ENCODE peak calls at places on chromosome 3, in ten cellular contexts. One of them, this sample, is unnamed. For H3K9me3, the result is how much of the 10 kb centered on the place peaks cover.

GRCh38 chr3:61944736-61945135 is 383.4 kb downstream of the PTPRG start:
- DNase-seq in right atrium auricular region: no peak
- DNase-seq in CD4-positive, alpha-beta T cell: no peak
- DNase-seq in transverse colon: no peak
- DNase-seq in endodermal cell: no peak
- DNase-seq in OCI-LY7: no peak
- DNase-seq in left lung: no peak
- DNase-seq in tibial artery: no peak
- DNase-seq in upper lobe of right lung: no peak
- DNase-seq in ovary: no peak
- DNase-seq in this sample: no peak

GRCh38 chr3:94234177-94234788 is 171.4 kb downstream of the NSUN3 start:
- DNase-seq in right atrium auricular region: no peak
- DNase-seq in CD4-positive, alpha-beta T cell: no peak
- DNase-seq in transverse colon: no peak
- DNase-seq in endodermal cell: peak
- DNase-seq in OCI-LY7: peak
- DNase-seq in left lung: no peak
- DNase-seq in tibial artery: no peak
- DNase-seq in upper lobe of right lung: no peak
- DNase-seq in ovary: no peak
- DNase-seq in this sample: no peak

GRCh38 chr3:139797724-139798343 is 120.1 kb upstream of the NMNAT3 start:
- DNase-seq in right atrium auricular region: no peak
- DNase-seq in CD4-positive, alpha-beta T cell: no peak
- DNase-seq in transverse colon: no peak
- DNase-seq in endodermal cell: peak
- DNase-seq in OCI-LY7: peak
- DNase-seq in left lung: no peak
- DNase-seq in tibial artery: no peak
- DNase-seq in upper lobe of right lung: no peak
- DNase-seq in ovary: peak
- DNase-seq in this sample: no peak

GRCh38 chr3:188553569-188553968 is 399.6 kb downstream of the LPP start:
- DNase-seq in right atrium auricular region: no peak
- DNase-seq in CD4-positive, alpha-beta T cell: no peak
- DNase-seq in transverse colon: no peak
- DNase-seq in endodermal cell: no peak
- DNase-seq in OCI-LY7: no peak
- DNase-seq in left lung: no peak
- DNase-seq in tibial artery: no peak
- DNase-seq in upper lobe of right lung: no peak
- DNase-seq in ovary: no peak
- DNase-seq in this sample: no peak

GRCh38 chr3:8318002-8318649 is 183.5 kb upstream of the LMCD1 start:
- DNase-seq in right atrium auricular region: no peak
- DNase-seq in CD4-positive, alpha-beta T cell: no peak
- DNase-seq in transverse colon: no peak
- DNase-seq in endodermal cell: no peak
- DNase-seq in OCI-LY7: no peak
- DNase-seq in left lung: no peak
- DNase-seq in tibial artery: no peak
- DNase-seq in upper lobe of right lung: no peak
- DNase-seq in ovary: no peak
- DNase-seq in this sample: no peak

GRCh38 chr3:66938338-66938963 is 59.7 kb upstream of the KBTBD8 start:
- DNase-seq in right atrium auricular region: no peak
- DNase-seq in CD4-positive, alpha-beta T cell: no peak
- DNase-seq in transverse colon: peak
- DNase-seq in endodermal cell: peak
- DNase-seq in OCI-LY7: peak
- DNase-seq in left lung: no peak
- DNase-seq in tibial artery: no peak
- DNase-seq in upper lobe of right lung: no peak
- DNase-seq in ovary: no peak
- DNase-seq in this sample: no peak

GRCh38 chr3:62159693-62160092 is 213.7 kb downstream of the FEZF2 start:
- DNase-seq in right atrium auricular region: peak
- DNase-seq in CD4-positive, alpha-beta T cell: no peak
- DNase-seq in transverse colon: peak
- DNase-seq in endodermal cell: no peak
- DNase-seq in OCI-LY7: no peak
- DNase-seq in left lung: no peak
- DNase-seq in tibial artery: peak
- DNase-seq in upper lobe of right lung: no peak
- DNase-seq in ovary: peak
- DNase-seq in this sample: peak

GRCh38 chr3:178709047-178709446 is 172.8 kb downstream of the KCNMB2 start:
- DNase-seq in right atrium auricular region: no peak
- DNase-seq in CD4-positive, alpha-beta T cell: no peak
- DNase-seq in transverse colon: no peak
- DNase-seq in endodermal cell: no peak
- DNase-seq in OCI-LY7: no peak
- DNase-seq in left lung: no peak
- DNase-seq in tibial artery: no peak
- DNase-seq in upper lobe of right lung: no peak
- DNase-seq in ovary: no peak
- DNase-seq in this sample: no peak

GRCh38 chr3:25426408-25426807 is 1.7 kb upstream of the RARB start:
- DNase-seq in right atrium auricular region: no peak
- DNase-seq in CD4-positive, alpha-beta T cell: no peak
- DNase-seq in transverse colon: no peak
- DNase-seq in endodermal cell: peak
- DNase-seq in OCI-LY7: no peak
- DNase-seq in left lung: peak
- DNase-seq in tibial artery: no peak
- DNase-seq in upper lobe of right lung: no peak
- DNase-seq in ovary: no peak
- DNase-seq in this sample: no peak

GRCh38 chr3:102390465-102390864 is 44.4 kb upstream of the ZPLD1 start:
- DNase-seq in right atrium auricular region: no peak
- DNase-seq in CD4-positive, alpha-beta T cell: no peak
- DNase-seq in transverse colon: no peak
- DNase-seq in endodermal cell: no peak
- DNase-seq in OCI-LY7: no peak
- DNase-seq in left lung: no peak
- DNase-seq in tibial artery: no peak
- DNase-seq in upper lobe of right lung: no peak
- DNase-seq in ovary: no peak
- DNase-seq in this sample: no peak

GRCh38 chr3:188829577-188829976 is 342.2 kb upstream of the TPRG1 start:
- DNase-seq in right atrium auricular region: no peak
- DNase-seq in CD4-positive, alpha-beta T cell: no peak
- DNase-seq in transverse colon: no peak
- DNase-seq in endodermal cell: no peak
- DNase-seq in OCI-LY7: no peak
- DNase-seq in left lung: no peak
- DNase-seq in tibial artery: no peak
- DNase-seq in upper lobe of right lung: no peak
- DNase-seq in ovary: no peak
- DNase-seq in this sample: no peak

GRCh38 chr3:25611193-25611592 is 53.5 kb downstream of the TOP2B start:
- DNase-seq in right atrium auricular region: no peak
- DNase-seq in CD4-positive, alpha-beta T cell: no peak
- DNase-seq in transverse colon: no peak
- DNase-seq in endodermal cell: no peak
- DNase-seq in OCI-LY7: no peak
- DNase-seq in left lung: no peak
- DNase-seq in tibial artery: no peak
- DNase-seq in upper lobe of right lung: no peak
- DNase-seq in ovary: no peak
- DNase-seq in this sample: no peak

GRCh38 chr3:11582123-11582968 is 61.4 kb downstream of the VGLL4 start:
- DNase-seq in right atrium auricular region: peak
- DNase-seq in CD4-positive, alpha-beta T cell: no peak
- DNase-seq in transverse colon: peak
- DNase-seq in endodermal cell: peak
- DNase-seq in OCI-LY7: peak
- DNase-seq in left lung: peak
- DNase-seq in tibial artery: peak
- DNase-seq in upper lobe of right lung: no peak
- DNase-seq in ovary: peak
- DNase-seq in this sample: peak

GRCh38 chr3:184448321-184449160 is 68.7 kb downstream of the CHRD start:
- DNase-seq in right atrium auricular region: no peak
- DNase-seq in CD4-positive, alpha-beta T cell: no peak
- DNase-seq in transverse colon: no peak
- DNase-seq in endodermal cell: no peak
- DNase-seq in OCI-LY7: no peak
- DNase-seq in left lung: peak
- DNase-seq in tibial artery: no peak
- DNase-seq in upper lobe of right lung: no peak
- DNase-seq in ovary: no peak
- DNase-seq in this sample: no peak

GRCh38 chr3:143808999-143809700 is 39.1 kb downstream of the SLC9A9 start:
- DNase-seq in right atrium auricular region: no peak
- DNase-seq in CD4-positive, alpha-beta T cell: no peak
- DNase-seq in transverse colon: no peak
- DNase-seq in endodermal cell: no peak
- DNase-seq in OCI-LY7: no peak
- DNase-seq in left lung: no peak
- DNase-seq in tibial artery: no peak
- DNase-seq in upper lobe of right lung: no peak
- DNase-seq in ovary: no peak
- DNase-seq in this sample: no peak

GRCh38 chr3:35079403-35079802 is 559.9 kb upstream of the ARPP21 start:
- DNase-seq in right atrium auricular region: no peak
- DNase-seq in CD4-positive, alpha-beta T cell: no peak
- DNase-seq in transverse colon: no peak
- DNase-seq in endodermal cell: no peak
- DNase-seq in OCI-LY7: no peak
- DNase-seq in left lung: no peak
- DNase-seq in tibial artery: no peak
- DNase-seq in upper lobe of right lung: no peak
- DNase-seq in ovary: no peak
- DNase-seq in this sample: no peak

GRCh38 chr3:76096036-76096435 is 310.7 kb upstream of the ZNF717 start:
- DNase-seq in right atrium auricular region: no peak
- DNase-seq in CD4-positive, alpha-beta T cell: no peak
- DNase-seq in transverse colon: no peak
- DNase-seq in endodermal cell: no peak
- DNase-seq in OCI-LY7: no peak
- DNase-seq in left lung: no peak
- DNase-seq in tibial artery: no peak
- DNase-seq in upper lobe of right lung: no peak
- DNase-seq in ovary: no peak
- DNase-seq in this sample: no peak

GRCh38 chr3:30476373-30477082 is 129.9 kb upstream of the TGFBR2 start:
- DNase-seq in right atrium auricular region: no peak
- DNase-seq in CD4-positive, alpha-beta T cell: no peak
- DNase-seq in transverse colon: no peak
- DNase-seq in endodermal cell: no peak
- DNase-seq in OCI-LY7: no peak
- DNase-seq in left lung: no peak
- DNase-seq in tibial artery: no peak
- DNase-seq in upper lobe of right lung: no peak
- DNase-seq in ovary: no peak
- DNase-seq in this sample: no peak

GRCh38 chr3:61682671-61683408 is 121.5 kb downstream of the PTPRG start:
- DNase-seq in right atrium auricular region: no peak
- DNase-seq in CD4-positive, alpha-beta T cell: no peak
- DNase-seq in transverse colon: no peak
- DNase-seq in endodermal cell: no peak
- DNase-seq in OCI-LY7: no peak
- DNase-seq in left lung: no peak
- DNase-seq in tibial artery: no peak
- DNase-seq in upper lobe of right lung: no peak
- DNase-seq in ovary: no peak
- DNase-seq in this sample: no peak

GRCh38 chr3:149975919-149976318 is 5.2 kb upstream of the PFN2 start:
- DNase-seq in right atrium auricular region: no peak
- DNase-seq in CD4-positive, alpha-beta T cell: no peak
- DNase-seq in transverse colon: no peak
- DNase-seq in endodermal cell: no peak
- DNase-seq in OCI-LY7: peak
- DNase-seq in left lung: no peak
- DNase-seq in tibial artery: no peak
- DNase-seq in upper lobe of right lung: no peak
- DNase-seq in ovary: no peak
- DNase-seq in this sample: no peak
- TF ChIP-seq CTCF in right atrium auricular region: no peak
- TF ChIP-seq CTCF in CD4-positive, alpha-beta T cell: no peak
- TF ChIP-seq CTCF in transverse colon: no peak
- TF ChIP-seq CTCF in endodermal cell: peak
- TF ChIP-seq CTCF in OCI-LY7: peak
- TF ChIP-seq CTCF in left lung: no peak
- TF ChIP-seq CTCF in tibial artery: no peak
- TF ChIP-seq CTCF in upper lobe of right lung: no peak
- TF ChIP-seq CTCF in ovary: no peak
- TF ChIP-seq CTCF in this sample: no peak

DNA sequence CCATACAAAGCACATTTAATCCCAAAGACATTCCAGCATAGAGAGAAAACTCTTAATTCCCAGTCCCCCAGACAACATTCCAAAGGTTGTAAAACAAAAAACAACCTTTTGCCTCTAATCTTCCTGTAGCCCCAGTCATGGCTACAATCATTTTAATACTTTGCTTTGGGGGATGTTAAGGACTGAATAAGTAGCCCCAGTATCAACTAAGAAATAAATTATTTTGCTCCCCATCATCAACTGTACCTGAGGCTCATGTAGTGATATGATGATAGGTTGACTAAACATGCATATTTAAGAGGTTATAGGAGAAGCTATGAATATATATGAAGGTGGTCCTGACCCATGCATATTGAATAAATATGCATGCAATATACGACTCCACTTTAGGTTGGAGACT is 40.6 kb downstream of the PRR20G start:
- DNase-seq in right atrium auricular region: no peak
- DNase-seq in CD4-positive, alpha-beta T cell: no peak
- DNase-seq in transverse colon: no peak
- DNase-seq in endodermal cell: no peak
- DNase-seq in OCI-LY7: peak
- DNase-seq in left lung: no peak
- DNase-seq in tibial artery: no peak
- DNase-seq in upper lobe of right lung: no peak
- DNase-seq in ovary: no peak
- DNase-seq in this sample: no peak
- H3K9me3 ChIP-seq in right atrium auricular region: under half
- H3K9me3 ChIP-seq in CD4-positive, alpha-beta T cell: under half
- H3K9me3 ChIP-seq in transverse colon: under half
- H3K9me3 ChIP-seq in endodermal cell: half or more
- H3K9me3 ChIP-seq in OCI-LY7: under half
- H3K9me3 ChIP-seq in left lung: under half
- H3K9me3 ChIP-seq in tibial artery: under half
- H3K9me3 ChIP-seq in upper lobe of right lung: under half
- H3K9me3 ChIP-seq in ovary: under half
- H3K9me3 ChIP-seq in this sample: under half

GRCh38 chr3:48220746-48221145 is 2.5 kb upstream of the CAMP start:
- DNase-seq in right atrium auricular region: no peak
- DNase-seq in CD4-positive, alpha-beta T cell: no peak
- DNase-seq in transverse colon: no peak
- DNase-seq in endodermal cell: no peak
- DNase-seq in OCI-LY7: no peak
- DNase-seq in left lung: no peak
- DNase-seq in tibial artery: no peak
- DNase-seq in upper lobe of right lung: no peak
- DNase-seq in ovary: no peak
- DNase-seq in this sample: no peak
- H3K27ac ChIP-seq in right atrium auricular region: no peak
- H3K27ac ChIP-seq in CD4-positive, alpha-beta T cell: no peak
- H3K27ac ChIP-seq in transverse colon: no peak
- H3K27ac ChIP-seq in endodermal cell: no peak
- H3K27ac ChIP-seq in OCI-LY7: no peak
- H3K27ac ChIP-seq in left lung: no peak
- H3K27ac ChIP-seq in tibial artery: no peak
- H3K27ac ChIP-seq in upper lobe of right lung: no peak
- H3K27ac ChIP-seq in ovary: no peak
- H3K27ac ChIP-seq in this sample: no peak

GRCh38 chr3:38116471-38117162 is 20.3 kb downstream of the ACAA1 start:
- DNase-seq in right atrium auricular region: no peak
- DNase-seq in CD4-positive, alpha-beta T cell: peak
- DNase-seq in transverse colon: peak
- DNase-seq in endodermal cell: no peak
- DNase-seq in OCI-LY7: no peak
- DNase-seq in left lung: peak
- DNase-seq in tibial artery: peak
- DNase-seq in upper lobe of right lung: no peak
- DNase-seq in ovary: no peak
- DNase-seq in this sample: no peak
- TF ChIP-seq CTCF in right atrium auricular region: no peak
- TF ChIP-seq CTCF in CD4-positive, alpha-beta T cell: no peak
- TF ChIP-seq CTCF in transverse colon: no peak
- TF ChIP-seq CTCF in endodermal cell: no peak
- TF ChIP-seq CTCF in OCI-LY7: peak
- TF ChIP-seq CTCF in left lung: no peak
- TF ChIP-seq CTCF in tibial artery: no peak
- TF ChIP-seq CTCF in upper lobe of right lung: no peak
- TF ChIP-seq CTCF in ovary: no peak
- TF ChIP-seq CTCF in this sample: no peak

This sample was measured in psoas muscle.